ENCODE peak calls at places on chromosomes 1 and 21, in ten cellular contexts. E, K, F, R, B, Y, X, T, H and I are unnamed samples.

GRCh38 chr1:199064971-199065370 is 426.1 kb downstream of the PTPRC start:
- DNase-seq in X (no peak), F (no peak), B (no peak), K (no peak), E (no peak), H (no peak), Y (no peak), R (no peak), T (no peak), I (no peak)

GRCh38 chr1:60828944-60829343 is 253.4 kb upstream of the NFIA start:
- DNase-seq in H (no peak), E (no peak), K (no peak), R (no peak), T (no peak), Y (no peak), F (no peak), X (no peak), B (no peak), I (no peak)

GRCh38 chr1:165828103-165828558 is 717 bp downstream of the UCK2 start:
- DNase-seq in F (no peak), B (peak; percentile 48), T (peak; percentile 40), R (peak; percentile 68), E (peak; percentile 86), X (peak; percentile 83), Y (peak; percentile 46), K (no peak), H (peak; percentile 30), I (peak; percentile 8)

GRCh38 chr1:175877939-175878730 is 134.7 kb upstream of the TNR start:
- DNase-seq in E (no peak), K (no peak), B (no peak), R (no peak), T (no peak), X (no peak), F (no peak), Y (no peak), H (no peak), I (no peak)

GRCh38 chr1:235783148-235783776 is 83.4 kb downstream of the LYST start:
- DNase-seq in H (peak; percentile 73), F (no peak), T (no peak), R (peak; percentile 15), B (peak; percentile 69), X (no peak), E (peak; percentile 69), K (no peak), Y (no peak), I (no peak)

GRCh38 chr1:203702130-203702577 is 62.8 kb upstream of the LAX1 start:
- DNase-seq in T (peak; percentile 36), E (peak; percentile 85), X (peak; percentile 65), H (peak; percentile 56), K (peak; percentile 42), B (peak; percentile 63), R (peak; percentile 63), Y (no peak), F (peak; percentile 48), I (peak; percentile 34)

GRCh38 chr1:188642585-188643168 is 1813.9 kb downstream of the PLA2G4A start:
- DNase-seq in E (no peak), F (no peak), B (no peak), H (no peak), R (no peak), Y (peak; percentile 38), K (no peak), T (no peak), X (no peak), I (no peak)

GRCh38 chr1:7539772-7540175 is 231.3 kb upstream of the VAMP3 start:
- DNase-seq in K (no peak), Y (peak; percentile 49), R (no peak), E (peak; percentile 83), T (peak; percentile 65), X (peak; percentile 78), B (peak; percentile 17), H (peak; percentile 40), F (no peak), I (no peak)

GRCh38 chr1:11262171-11263049 is at the start of gene MTOR:
- DNase-seq in H (peak; percentile 100), T (peak; percentile 99), B (peak; percentile 100), K (peak; percentile 97), X (peak; percentile 86), Y (peak; percentile 99), R (peak; percentile 94), F (peak; percentile 96), E (peak; percentile 100), I (peak; percentile 97)

GRCh38 chr1:176736015-176736414 is 273.0 kb downstream of the PAPPA2 start:
- DNase-seq in Y (no peak), F (no peak), H (no peak), K (no peak), B (no peak), E (no peak), T (no peak), R (no peak), X (no peak), I (no peak)

GRCh38 chr1:119075614-119076013 is 64.8 kb downstream of the WARS2 start:
- DNase-seq in K (no peak), Y (no peak), F (no peak), X (no peak), B (peak; percentile 71), E (no peak), H (peak; percentile 75), R (no peak), T (no peak), I (no peak)

GRCh38 chr1:93448292-93448982 is 519 bp downstream of the FNBP1L start:
- DNase-seq in R (peak; percentile 38), B (peak; percentile 32), K (no peak), E (no peak), X (peak; percentile 81), Y (peak; percentile 65), F (no peak), T (peak; percentile 77), H (no peak), I (no peak)

GRCh38 chr21:31489014-31489413 is 145.0 kb upstream of the TIAM1 start:
- DNase-seq in X (no peak), K (no peak), H (no peak), R (no peak), B (no peak), F (no peak), Y (no peak), E (no peak), T (no peak), I (no peak)

GRCh38 chr1:168065511-168065910 is 71.2 kb downstream of the GPR161 start:
- DNase-seq in H (no peak), K (no peak), T (no peak), E (no peak), B (peak; percentile 42), R (no peak), X (no peak), Y (no peak), F (no peak), I (no peak)

GRCh38 chr1:38026592-38027200 is 14.2 kb downstream of the UTP11 start:
- DNase-seq in R (peak; percentile 56), H (peak; percentile 57), B (peak; percentile 67), Y (peak; percentile 60), X (peak; percentile 67), T (peak; percentile 75), E (no peak), F (no peak), K (no peak), I (no peak)

GRCh38 chr1:8396912-8397406 is 79.0 kb downstream of the SLC45A1 start:
- DNase-seq in H (peak; percentile 99), E (peak; percentile 55), F (no peak), T (no peak), K (no peak), X (no peak), R (peak; percentile 36), B (peak; percentile 96), Y (no peak), I (no peak)

GRCh38 chr1:3114846-3115245 is 45.8 kb downstream of the PRDM16 start:
- DNase-seq in X (no peak), Y (no peak), R (no peak), T (no peak), H (no peak), B (no peak), F (no peak), E (no peak), K (no peak), I (no peak)

GRCh38 chr21:46108827-46109226 is 10.9 kb downstream of the COL6A2 start:
- DNase-seq in Y (no peak), T (no peak), K (no peak), X (no peak), E (no peak), F (no peak), H (no peak), B (no peak), R (no peak), I (no peak)

GRCh38 chr1:26277261-26277661 is 2.6 kb upstream of the SH3BGRL3 start:
- DNase-seq in K (no peak), X (peak; percentile 50), B (no peak), T (no peak), R (no peak), Y (peak; percentile 43), H (no peak), E (peak; percentile 41), F (no peak), I (no peak)
- H3K4me1 ChIP-seq in K (no peaks in the 10 kb centered on the region), X (peaks cover 53% of the 10 kb centered on the region), B (peaks cover 13% of the 10 kb centered on the region), T (peaks cover 38% of the 10 kb centered on the region), R (peaks cover 45% of the 10 kb centered on the region), Y (peaks cover 75% of the 10 kb centered on the region), H (peaks cover 40% of the 10 kb centered on the region), E (peaks cover 50% of the 10 kb centered on the region), F (peaks cover 67% of the 10 kb centered on the region), I (peaks cover 64% of the 10 kb centered on the region)

GRCh38 chr1:53147171-53147570 is 4.7 kb upstream of the SLC1A7 start:
- DNase-seq in Y (no peak), R (no peak), B (no peak), K (no peak), F (no peak), X (no peak), T (no peak), H (no peak), E (no peak), I (no peak)
- H3K27ac ChIP-seq in Y (no peak overlapping the region), R (peak overlapping the region; percentile 94), B (peak overlapping the region; percentile 99), K (no peak overlapping the region), F (no peak overlapping the region), X (peak overlapping the region; percentile 97), T (no peak overlapping the region), H (peak overlapping the region; percentile 97), E (no peak overlapping the region), I (no peak overlapping the region)

GRCh38 chr1:217211484-217211883 is 419.4 kb downstream of the GPATCH2 start:
- DNase-seq in X (no peak), K (no peak), R (no peak), B (no peak), E (no peak), F (no peak), Y (no peak), T (no peak), H (no peak), I (no peak)

DNA sequence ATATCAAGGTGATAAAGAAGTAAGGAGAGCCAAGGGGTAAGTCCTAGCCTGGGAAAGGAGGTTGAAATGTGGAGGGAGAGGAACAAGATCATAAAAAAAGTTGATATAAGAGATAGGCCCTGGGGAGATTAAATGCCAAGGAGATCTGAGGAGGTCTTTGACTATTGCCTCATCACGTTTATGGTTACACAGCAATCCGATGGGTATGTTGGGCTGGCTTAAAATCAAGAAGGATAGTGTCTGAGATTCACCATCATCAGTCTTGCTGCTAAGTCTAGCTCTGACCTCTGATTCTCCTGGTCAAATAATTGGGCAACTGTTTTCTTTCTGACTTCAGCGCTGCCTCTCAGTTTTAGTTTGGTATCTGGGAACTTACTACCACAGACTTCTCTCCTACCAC is 416.3 kb downstream of the GPATCH2 start:
- DNase-seq in E (no peak), T (no peak), R (no peak), H (no peak), Y (no peak), K (no peak), X (no peak), B (no peak), F (no peak), I (no peak)
- H3K4me1 ChIP-seq in E (no peaks in the 10 kb centered on the region), T (no peaks in the 10 kb centered on the region), R (no peaks in the 10 kb centered on the region), H (no peaks in the 10 kb centered on the region), Y (no peaks in the 10 kb centered on the region), K (no peaks in the 10 kb centered on the region), X (no peaks in the 10 kb centered on the region), B (no peaks in the 10 kb centered on the region), F (no peaks in the 10 kb centered on the region), I (no peaks in the 10 kb centered on the region)

GRCh38 chr1:101174722-101175121 is 62.1 kb upstream of the S1PR1 start:
- DNase-seq in Y (no peak), K (no peak), B (peak; percentile 39), H (peak; percentile 82), R (no peak), X (no peak), E (no peak), T (no peak), F (no peak), I (no peak)
- H3K27ac ChIP-seq in Y (no peak overlapping the region), K (no peak overlapping the region), B (no peak overlapping the region), H (peak overlapping the region; percentile 52), R (no peak overlapping the region), X (no peak overlapping the region), E (no peak overlapping the region), T (no peak overlapping the region), F (no peak overlapping the region), I (no peak overlapping the region)